ENCODE peak calls at places on chromosomes 16 and 17, in four cellular contexts. C is NCI-H1694, Z is renal cortical epithelial cell, W is lower leg skin. J is an unnamed sample.

GRCh38 chr17:412211-413015 is 59.8 kb upstream of the RPH3AL start:
- DNase-seq in C (peak), Z (peak), W (peak), J (peak)

GRCh38 chr16:1057252-1057932 is 15.2 kb upstream of the SSTR5 start:
- DNase-seq in C (no peak), Z (no peak), W (no peak), J (peak)

GRCh38 chr17:38507436-38507835 is 79.2 kb downstream of the ARHGAP23 start:
- DNase-seq in C (no peak), Z (no peak), W (no peak), J (no peak)

GRCh38 chr17:70968302-70968701 is 799.0 kb downstream of the KCNJ2 start:
- DNase-seq in C (no peak), Z (no peak), W (no peak), J (no peak)

GRCh38 chr17:7716901-7717755 is at the start of gene DNAH2:
- DNase-seq in C (peak), Z (peak), W (peak), J (no peak)

GRCh38 chr17:28413804-28414203 is 7.8 kb upstream of the SLC46A1 start:
- DNase-seq in C (no peak), Z (no peak), W (no peak), J (no peak)

GRCh38 chr16:2585651-2586081 is 47.8 kb downstream of the PDPK1 start:
- DNase-seq in C (no peak), Z (no peak), W (no peak), J (no peak)

GRCh38 chr17:1779571-1780074 is 17.8 kb downstream of the SERPINF1 start:
- DNase-seq in C (peak), Z (peak), W (peak), J (no peak)

GRCh38 chr17:4900231-4901107 is 1.1 kb downstream of the C17orf107 start:
- DNase-seq in C (no peak), Z (no peak), W (no peak), J (peak)

GRCh38 chr16:75217389-75217851 is 1.4 kb upstream of the CTRB1 start:
- DNase-seq in C (no peak), Z (no peak), W (no peak), J (no peak)